ENCODE peak calls at places on chromosomes 4 and X, in five cellular contexts. W, F, Z, E and B are unnamed samples.

GRCh38 chr4:137967480-137968190 is 274.5 kb downstream of the SLC7A11 start:
- DNase-seq in W (no peak), F (no peak), Z (no peak), E (no peak), B (no peak)

GRCh38 chr4:106444557-106444956 is 76.0 kb upstream of the GIMD1 start:
- DNase-seq in W (no peak), F (no peak), Z (peak), E (no peak), B (no peak)

GRCh38 chr4:162852642-162853041 is 314.0 kb downstream of the NAF1 start:
- DNase-seq in W (no peak), F (no peak), Z (no peak), E (no peak), B (no peak)

GRCh38 chr4:102616661-102617060 is 115.5 kb downstream of the NFKB1 start:
- DNase-seq in W (no peak), F (no peak), Z (no peak), E (no peak), B (no peak)

GRCh38 chrX:149152941-149153340 is 352.2 kb downstream of the IDS start:
- DNase-seq in W (no peak), F (no peak), Z (no peak), E (no peak), B (no peak)

GRCh38 chr4:163959932-163960331 is 465.4 kb downstream of the TMA16 start:
- DNase-seq in W (no peak), F (no peak), Z (no peak), E (no peak), B (no peak)

GRCh38 chrX:148722966-148723365 is 222.5 kb downstream of the AFF2 start:
- DNase-seq in W (no peak), F (no peak), Z (no peak), E (no peak), B (no peak)

GRCh38 chr4:89258506-89258905 is 49.1 kb downstream of the GPRIN3 start:
- DNase-seq in W (no peak), F (no peak), Z (no peak), E (no peak), B (no peak)

GRCh38 chr4:169621754-169622481 is 1.5 kb downstream of the CLCN3 start:
- DNase-seq in W (no peak), F (peak), Z (no peak), E (no peak), B (no peak)

GRCh38 chr4:169305173-169305572 is 34.4 kb upstream of the SH3RF1 start:
- DNase-seq in W (no peak), F (no peak), Z (no peak), E (no peak), B (no peak)

GRCh38 chr4:20256381-20256881 is 4.7 kb downstream of the SLIT2 start:
- DNase-seq in W (no peak), F (no peak), Z (peak), E (no peak), B (no peak)

GRCh38 chr4:82429728-82430192 is 502 bp downstream of the HNRNPDL start:
- DNase-seq in W (no peak), F (no peak), Z (no peak), E (no peak), B (no peak)

GRCh38 chrX:132833373-132833772 is 125.1 kb downstream of the HS6ST2 start:
- DNase-seq in W (no peak), F (no peak), Z (no peak), E (peak), B (no peak)

GRCh38 chrX:53440631-53441517 is 6.7 kb upstream of the HSD17B10 start:
- DNase-seq in W (no peak), F (no peak), Z (peak), E (peak), B (no peak)

GRCh38 chrX:112043997-112044396 is 38.6 kb downstream of the TRPC5 start:
- DNase-seq in W (no peak), F (no peak), Z (no peak), E (peak), B (no peak)

GRCh38 chrX:1435241-1435900 is 17.3 kb downstream of the ASMTL start:
- DNase-seq in W (no peak), F (no peak), Z (no peak), E (no peak), B (no peak)

GRCh38 chr4:3702084-3702521 is 64.1 kb upstream of the ADRA2C start:
- DNase-seq in W (no peak), F (no peak), Z (no peak), E (no peak), B (no peak)

GRCh38 chr4:34138385-34138784 is 2105.9 kb downstream of the ARAP2 start:
- DNase-seq in W (no peak), F (no peak), Z (no peak), E (no peak), B (no peak)

GRCh38 chr4:41297832-41298231 is 41.1 kb downstream of the UCHL1 start:
- DNase-seq in W (no peak), F (no peak), Z (no peak), E (no peak), B (no peak)

GRCh38 chr4:7384929-7385890 is 49.5 kb downstream of the PSAPL1 start:
- DNase-seq in W (no peak), F (no peak), Z (no peak), E (no peak), B (no peak)

GRCh38 chrX:38335382-38335781 is 8.1 kb upstream of the RPGR start:
- DNase-seq in W (no peak), F (no peak), Z (no peak), E (no peak), B (no peak)

GRCh38 chrX:110395877-110396276 is 37.2 kb downstream of the RTL9 start:
- DNase-seq in W (no peak), F (no peak), Z (no peak), E (no peak), B (no peak)

GRCh38 chr4:71156616-71157015 is 163.2 kb downstream of the DCK start:
- DNase-seq in W (no peak), F (no peak), Z (no peak), E (no peak), B (no peak)

GRCh38 chrX:47196098-47196497 is 2.5 kb downstream of the UBA1 start:
- DNase-seq in W (no peak), F (no peak), Z (no peak), E (no peak), B (no peak)

GRCh38 chr4:28092610-28093009 is 1232.0 kb downstream of the STIM2 start:
- DNase-seq in W (no peak), F (no peak), Z (no peak), E (no peak), B (no peak)

GRCh38 chr4:8321220-8321619 is 51.7 kb downstream of the HTRA3 start:
- DNase-seq in W (no peak), F (no peak), Z (no peak), E (no peak), B (no peak)

GRCh38 chr4:81600511-81601269 is 129.0 kb upstream of the RASGEF1B start:
- DNase-seq in W (no peak), F (no peak), Z (peak), E (peak), B (no peak)

GRCh38 chr4:111066001-111066400 is 443.1 kb upstream of the PITX2 start:
- DNase-seq in W (no peak), F (no peak), Z (no peak), E (no peak), B (no peak)

GRCh38 chr4:142705820-142706219 is 140.3 kb downstream of the INPP4B start:
- DNase-seq in W (no peak), F (no peak), Z (no peak), E (no peak), B (no peak)

GRCh38 chrX:9071031-9071650 is 37.2 kb upstream of the FAM9B start:
- DNase-seq in W (no peak), F (no peak), Z (peak), E (no peak), B (no peak)

GRCh38 chr4:150209140-150209829 is 131.0 kb downstream of the DCLK2 start:
- DNase-seq in W (no peak), F (peak), Z (peak), E (peak), B (peak)

GRCh38 chr4:109025471-109026076 is 262.7 kb upstream of the ETNPPL start:
- DNase-seq in W (no peak), F (no peak), Z (no peak), E (no peak), B (no peak)

GRCh38 chr4:8295471-8295870 is 25.9 kb downstream of the HTRA3 start:
- DNase-seq in W (no peak), F (no peak), Z (no peak), E (no peak), B (no peak)

GRCh38 chrX:19751068-19751467 is 136.3 kb downstream of the SH3KBP1 start:
- DNase-seq in W (no peak), F (no peak), Z (no peak), E (peak), B (no peak)

GRCh38 chr4:912548-913279 is 19.4 kb downstream of the GAK start:
- DNase-seq in W (no peak), F (no peak), Z (no peak), E (no peak), B (no peak)

GRCh38 chr4:54513231-54513630 is 144.5 kb upstream of the KIT start:
- DNase-seq in W (no peak), F (peak), Z (peak), E (no peak), B (no peak)

GRCh38 chr4:138249132-138249531 is 7.0 kb upstream of the SLC7A11 start:
- DNase-seq in W (no peak), F (no peak), Z (no peak), E (no peak), B (no peak)

GRCh38 chrX:9980927-9981326 is 13.8 kb downstream of the CLDN34 start:
- DNase-seq in W (no peak), F (no peak), Z (no peak), E (no peak), B (no peak)

DNA sequence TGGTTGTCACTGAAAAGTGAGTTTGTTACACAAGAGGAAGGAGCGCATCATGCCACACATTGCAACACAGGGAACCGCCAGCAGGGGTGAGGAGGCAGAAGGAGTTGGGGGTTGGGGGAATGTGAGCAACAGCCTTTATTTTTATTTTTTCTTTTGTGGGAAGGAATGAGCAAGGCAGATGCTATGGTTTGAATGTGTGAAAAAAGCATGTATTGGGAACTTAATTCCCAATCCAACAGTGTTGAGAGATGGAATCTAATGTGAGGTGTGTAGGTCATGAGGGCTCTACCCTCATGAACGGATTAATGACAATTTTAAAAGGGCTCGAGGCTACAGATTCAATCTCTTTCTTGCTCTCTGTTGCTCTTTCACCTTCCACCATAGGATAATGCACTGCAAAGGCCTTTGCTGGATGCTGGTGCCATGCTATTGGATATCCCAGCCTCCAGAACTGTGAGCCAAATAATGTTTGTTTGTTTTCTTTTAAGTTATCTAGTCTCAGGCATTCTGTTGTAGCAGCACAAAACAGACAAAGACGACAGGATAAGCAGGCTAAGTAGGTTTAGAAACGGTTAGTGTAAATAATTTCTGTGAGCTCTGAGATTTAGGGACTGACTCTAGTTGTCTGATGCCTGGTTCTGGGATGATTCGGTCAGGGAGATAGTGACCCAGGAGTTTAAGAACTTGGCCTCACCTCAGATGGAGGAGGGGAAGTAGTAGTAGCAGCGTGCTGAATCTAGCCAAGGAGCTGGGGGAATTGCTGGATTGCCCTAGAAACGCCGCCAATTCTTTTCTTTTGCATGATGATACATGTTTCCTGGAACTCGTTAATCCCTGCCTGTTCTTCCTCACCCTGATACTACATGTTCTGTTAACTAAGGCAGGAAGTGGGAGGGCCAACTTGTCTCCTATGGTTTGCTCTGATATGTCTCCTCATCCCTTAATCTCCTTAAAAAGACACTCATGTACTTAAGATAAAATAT is 156.6 kb upstream of the CTSO start:
- DNase-seq in W (no peak), F (no peak), Z (peak), E (no peak), B (no peak)
- TF ChIP-seq CTCF in W (no peak), F (peak), Z (peak), E (no peak), B (no peak)

DNA sequence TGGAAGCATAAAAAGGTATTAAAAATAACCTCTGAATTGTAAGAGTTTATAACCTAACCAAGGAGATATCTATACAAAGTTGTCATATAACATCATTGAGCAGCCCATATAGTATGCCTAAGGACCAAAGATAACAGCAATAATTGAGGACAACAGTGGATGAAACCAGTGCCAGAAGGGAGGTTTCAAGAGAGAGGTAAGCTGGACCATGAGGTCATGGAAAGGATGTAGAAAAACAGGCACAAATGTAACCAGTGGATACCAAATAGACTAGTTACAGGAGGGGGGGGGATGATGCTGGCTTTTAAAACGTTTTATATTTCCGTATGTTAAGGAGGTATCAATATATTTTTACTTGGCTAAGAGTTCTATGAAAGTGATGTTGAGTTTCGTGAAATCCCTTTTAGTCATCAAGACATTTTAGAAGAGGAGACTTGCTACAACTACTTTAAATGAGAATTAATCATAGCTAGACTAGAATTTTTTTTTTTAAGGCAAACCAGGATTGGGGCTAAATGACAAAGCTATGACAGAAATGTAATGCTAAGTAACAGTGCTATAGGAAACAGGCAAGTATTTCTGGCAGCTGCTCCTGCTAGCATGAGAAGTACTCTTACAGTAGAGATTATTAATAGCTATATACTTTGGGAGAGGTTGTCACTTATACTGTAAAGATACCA is 161.1 kb downstream of the FBXW7 start:
- DNase-seq in W (no peak), F (no peak), Z (no peak), E (no peak), B (no peak)
- TF ChIP-seq CTCF in W (no peak), F (no peak), Z (no peak), E (no peak), B (no peak)

GRCh38 chrX:150408007-150408406 is 44.9 kb downstream of the MAMLD1 start:
- DNase-seq in W (no peak), F (no peak), Z (no peak), E (no peak), B (no peak)

GRCh38 chrX:150406559-150406958 is 43.4 kb downstream of the MAMLD1 start:
- DNase-seq in W (no peak), F (no peak), Z (no peak), E (no peak), B (no peak)

GRCh38 chrX:150405006-150405405 is 41.9 kb downstream of the MAMLD1 start:
- DNase-seq in W (no peak), F (no peak), Z (peak), E (no peak), B (no peak)

GRCh38 chrX:150408561-150408960 is 45.4 kb downstream of the MAMLD1 start:
- DNase-seq in W (no peak), F (no peak), Z (no peak), E (no peak), B (no peak)

GRCh38 chrX:150405576-150405975 is 42.5 kb downstream of the MAMLD1 start:
- DNase-seq in W (no peak), F (no peak), Z (no peak), E (no peak), B (no peak)
- TF ChIP-seq CTCF in W (no peak), F (peak), Z (no peak), E (peak), B (no peak)

GRCh38 chr4:176054942-176055341 is 10.7 kb upstream of the WDR17 start:
- DNase-seq in W (no peak), F (no peak), Z (no peak), E (no peak), B (peak)
- TF ChIP-seq CTCF in W (no peak), F (no peak), Z (peak), E (no peak), B (peak)

GRCh38 chr4:52907510-52907909 is 45.4 kb downstream of the RASL11B start:
- DNase-seq in W (no peak), F (no peak), Z (peak), E (no peak), B (no peak)
- TF ChIP-seq CTCF in W (no peak), F (no peak), Z (no peak), E (no peak), B (no peak)

GRCh38 chrX:54447461-54447860 is 7.3 kb downstream of the TSR2 start:
- DNase-seq in W (no peak), F (no peak), Z (peak), E (no peak), B (no peak)
- TF ChIP-seq CTCF in W (no peak), F (peak), Z (peak), E (no peak), B (no peak)

DNA sequence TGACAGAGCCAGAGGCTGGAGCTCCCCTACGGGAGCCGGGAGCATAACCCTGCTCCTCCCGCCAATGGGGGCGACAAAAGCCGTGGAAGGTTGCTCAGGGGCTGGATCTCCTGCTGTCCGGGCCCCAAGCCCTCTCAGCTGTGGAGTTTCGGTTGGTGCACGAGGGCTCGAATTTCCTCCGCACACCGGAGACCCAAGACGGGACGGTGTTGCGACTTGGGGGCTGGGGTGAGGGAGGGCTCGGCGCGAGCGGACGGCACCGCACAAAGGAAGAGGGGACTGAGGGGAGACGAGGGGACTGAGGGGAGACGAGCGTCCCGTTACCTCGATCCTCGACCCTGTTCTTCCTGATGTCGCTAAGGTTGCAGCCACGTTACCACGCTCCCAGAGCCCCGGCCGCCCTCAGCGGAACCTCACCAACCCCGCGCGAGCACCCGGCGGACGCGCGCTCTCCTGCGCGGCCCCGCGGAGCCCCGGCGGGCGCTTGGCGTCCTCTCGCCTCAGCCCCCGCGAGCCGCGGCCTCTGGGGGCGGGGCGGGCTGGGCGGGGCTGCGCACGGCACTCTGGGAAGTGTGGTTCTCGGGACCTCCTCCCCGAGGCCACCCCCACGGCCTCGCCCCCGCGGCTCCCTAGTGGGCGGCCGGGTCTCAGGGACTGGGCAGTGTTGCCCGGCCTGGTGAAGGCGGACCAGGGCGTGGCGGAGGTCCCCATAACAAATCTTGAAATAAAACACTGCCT is at the start of gene KLHL8:
- DNase-seq in W (peak), F (peak), Z (peak), E (peak), B (peak)
- TF ChIP-seq CTCF in W (peak), F (peak), Z (no peak), E (no peak), B (no peak)

GRCh38 chr4:63580796-63581475 is 828.3 kb downstream of the TECRL start:
- DNase-seq in W (peak), F (no peak), Z (no peak), E (no peak), B (no peak)

GRCh38 chr4:63583561-63583960 is 825.7 kb downstream of the TECRL start:
- DNase-seq in W (no peak), F (no peak), Z (no peak), E (no peak), B (no peak)

GRCh38 chr4:63582997-63583396 is 826.3 kb downstream of the TECRL start:
- DNase-seq in W (no peak), F (no peak), Z (no peak), E (no peak), B (no peak)

GRCh38 chr4:63578383-63578782 is 830.9 kb downstream of the TECRL start:
- DNase-seq in W (no peak), F (no peak), Z (no peak), E (no peak), B (no peak)
- TF ChIP-seq CTCF in W (no peak), F (no peak), Z (no peak), E (no peak), B (no peak)